ENCODE peak calls at places on chromosomes 2 and 18, in five cellular contexts. U is fibroblast of mammary gland, E is mesendoderm, W is GM12891, Q is AG08396. H is an unnamed sample.

GRCh38 chr2:237196866-237197618 is 111.4 kb downstream of the COPS8 start:
- DNase-seq in U (peak; percentile 89), E (no peak), W (no peak), Q (no peak), H (no peak)

GRCh38 chr2:229610871-229611270 is 103.5 kb downstream of the DNER start:
- DNase-seq in U (no peak), E (peak; percentile 55), W (no peak), Q (no peak), H (no peak)

GRCh38 chr2:219109468-219109867 is 48.7 kb upstream of the IHH start:
- DNase-seq in U (no peak), E (peak; percentile 83), W (no peak), Q (no peak), H (no peak)

GRCh38 chr18:68215931-68216330 is 499.0 kb downstream of the TMX3 start:
- DNase-seq in U (peak; percentile 69), E (no peak), W (no peak), Q (no peak), H (no peak)

GRCh38 chr2:38115216-38116012 is 39.5 kb upstream of the CYP1B1 start:
- DNase-seq in U (peak; percentile 81), E (peak; percentile 91), W (peak; percentile 47), Q (peak; percentile 69), H (no peak)

GRCh38 chr18:5463390-5463789 is 80.4 kb downstream of the EPB41L3 start:
- DNase-seq in U (peak; percentile 99), E (peak; percentile 62), W (no peak), Q (no peak), H (no peak)

GRCh38 chr18:67104700-67105284 is 411.7 kb downstream of the DSEL start:
- DNase-seq in U (peak; percentile 77), E (peak; percentile 89), W (no peak), Q (peak; percentile 57), H (no peak)

GRCh38 chr2:21944536-21944935 is 820.8 kb downstream of the TDRD15 start:
- DNase-seq in U (no peak), E (no peak), W (no peak), Q (no peak), H (no peak)

GRCh38 chr2:162086904-162087303 is 12.9 kb upstream of the DPP4 start:
- DNase-seq in U (peak; percentile 86), E (no peak), W (no peak), Q (no peak), H (no peak)

GRCh38 chr2:224836263-224836662 is 120.1 kb upstream of the CCDC195 start:
- DNase-seq in U (peak; percentile 56), E (no peak), W (no peak), Q (no peak), H (no peak)

GRCh38 chr2:163812926-163813520 is 77.2 kb upstream of the FIGN start:
- DNase-seq in U (no peak), E (peak; percentile 34), W (no peak), Q (no peak), H (no peak)

GRCh38 chr2:168053676-168054075 is 193.7 kb downstream of the STK39 start:
- DNase-seq in U (no peak), E (no peak), W (no peak), Q (no peak), H (no peak)

GRCh38 chr2:62654423-62654791 is 51.1 kb upstream of the EHBP1 start:
- DNase-seq in U (no peak), E (no peak), W (no peak), Q (no peak), H (no peak)

GRCh38 chr2:99653433-99653832 is 163.6 kb upstream of the REV1 start:
- DNase-seq in U (no peak), E (no peak), W (no peak), Q (no peak), H (no peak)

GRCh38 chr2:72361516-72361915 is 213.9 kb upstream of the CYP26B1 start:
- DNase-seq in U (no peak), E (no peak), W (no peak), Q (no peak), H (no peak)

GRCh38 chr2:233928594-233929351 is 11.6 kb downstream of the TRPM8 start:
- DNase-seq in U (peak; percentile 35), E (peak; percentile 38), W (no peak), Q (no peak), H (no peak)

GRCh38 chr2:238162516-238163441 is 4.0 kb downstream of the ERFE start:
- DNase-seq in U (no peak), E (no peak), W (peak; percentile 25), Q (no peak), H (no peak)

GRCh38 chr2:88765154-88765948 is 73.9 kb downstream of the RPIA start:
- DNase-seq in U (peak; percentile 22), E (peak; percentile 76), W (peak; percentile 53), Q (no peak), H (no peak)

GRCh38 chr18:48122816-48123215 is 192.4 kb upstream of the SMAD2 start:
- DNase-seq in U (no peak), E (no peak), W (no peak), Q (no peak), H (no peak)

GRCh38 chr2:68769586-68770270 is 35.1 kb downstream of the ARHGAP25 start:
- DNase-seq in U (no peak), E (peak; percentile 75), W (no peak), Q (no peak), H (no peak)

GRCh38 chr2:209876211-209876610 is 104.6 kb downstream of the UNC80 start:
- DNase-seq in U (no peak), E (no peak), W (no peak), Q (no peak), H (no peak)

GRCh38 chr2:105765415-105766299 is 20.9 kb downstream of the NCK2 start:
- DNase-seq in U (no peak), E (no peak), W (no peak), Q (no peak), H (no peak)

GRCh38 chr2:229335349-229335748 is 64.3 kb upstream of the PID1 start:
- DNase-seq in U (no peak), E (no peak), W (no peak), Q (no peak), H (no peak)

GRCh38 chr2:142190805-142191204 is 60.0 kb upstream of the LRP1B start:
- DNase-seq in U (no peak), E (peak; percentile 37), W (no peak), Q (no peak), H (no peak)

GRCh38 chr2:98123286-98123685 is 36.3 kb downstream of the VWA3B start:
- DNase-seq in U (no peak), E (no peak), W (no peak), Q (no peak), H (no peak)

GRCh38 chr18:32425466-32425865 is 45.2 kb downstream of the GAREM1 start:
- DNase-seq in U (peak; percentile 71), E (no peak), W (no peak), Q (peak; percentile 4), H (no peak)

GRCh38 chr2:168849610-168850009 is 40.6 kb downstream of the SPC25 start:
- DNase-seq in U (peak; percentile 29), E (peak; percentile 52), W (no peak), Q (peak; percentile 20), H (no peak)

GRCh38 chr2:79788952-79789612 is 276.2 kb downstream of the CTNNA2 start:
- DNase-seq in U (no peak), E (no peak), W (no peak), Q (no peak), H (no peak)

GRCh38 chr2:53545159-53546055 is 222.2 kb upstream of the CHAC2 start:
- DNase-seq in U (no peak), E (no peak), W (no peak), Q (no peak), H (no peak)

GRCh38 chr18:26386002-26386401 is 159.8 kb downstream of the TAF4B start:
- DNase-seq in U (peak; percentile 87), E (no peak), W (no peak), Q (no peak), H (no peak)

GRCh38 chr2:218891275-218892135 is 10.9 kb downstream of the WNT10A start:
- DNase-seq in U (no peak), E (no peak), W (no peak), Q (no peak), H (no peak)

GRCh38 chr2:173397539-173397938 is 42.9 kb downstream of the CDCA7 start:
- DNase-seq in U (no peak), E (peak; percentile 53), W (no peak), Q (no peak), H (no peak)

GRCh38 chr2:23330214-23330613 is 54.8 kb upstream of the KLHL29 start:
- DNase-seq in U (peak; percentile 14), E (peak; percentile 88), W (no peak), Q (peak; percentile 20), H (no peak)

GRCh38 chr18:79599503-79599931 is 80.1 kb upstream of the CTDP1 start:
- DNase-seq in U (peak; percentile 65), E (peak; percentile 86), W (no peak), Q (peak; percentile 76), H (no peak)

GRCh38 chr18:58967643-58968291 is 103.1 kb downstream of the ZNF532 start:
- DNase-seq in U (no peak), E (no peak), W (no peak), Q (peak; percentile 24), H (no peak)

H was measured in GM18507.